ENCODE peak calls at places on chromosomes 11 and 22, in four cellular contexts. X is activated T-helper 9 cell treated with anti-CD3 and anti-CD28 coated beads, Interleukin-2, amount 50 U/mL, for 16 hours; N is astrocyte of the spinal cord; B is pulmonary artery endothelial cell. T is an unnamed sample.

GRCh38 chr11:68370211-68371111 is 58.1 kb downstream of the LRP5 start:
- DNase-seq in X (no peak), N (no peak), B (no peak), T (no peak)

GRCh38 chr11:64234840-64235379 is 526 bp downstream of the VEGFB start:
- DNase-seq in X (peak; percentile 36), B (no peak), N (no peak), T (no peak)

GRCh38 chr11:109612481-109612880 is 190.5 kb downstream of the C11orf87 start:
- DNase-seq in X (no peak), N (no peak), B (no peak), T (no peak)

GRCh38 chr11:130816941-130817607 is 99.2 kb downstream of the SNX19 start:
- DNase-seq in X (no peak), B (no peak), N (no peak), T (no peak)

GRCh38 chr22:50016988-50017700 is 4.6 kb upstream of the IL17REL start:
- DNase-seq in B (no peak), X (peak; percentile 72), N (no peak), T (no peak)

GRCh38 chr11:17827006-17827405 is 92.4 kb downstream of the KCNC1 start:
- DNase-seq in X (no peak), B (no peak), N (no peak), T (no peak)

GRCh38 chr11:64969209-64969608 is 2.7 kb downstream of the MAJIN start:
- DNase-seq in N (peak; percentile 29), X (no peak), B (no peak), T (no peak)

GRCh38 chr11:76617553-76618265 is 52.8 kb downstream of the LRRC32 start:
- DNase-seq in X (no peak), N (peak; percentile 43), B (no peak), T (no peak)

GRCh38 chr11:84825140-84825539 is 802.0 kb downstream of the DLG2 start:
- DNase-seq in N (no peak), X (no peak), B (no peak), T (no peak)

GRCh38 chr11:110198031-110198729 is 98.2 kb downstream of the RDX start:
- DNase-seq in B (no peak), N (peak; percentile 25), X (no peak), T (no peak)

GRCh38 chr11:96256604-96257003 is 86.4 kb downstream of the MAML2 start:
- DNase-seq in N (no peak), X (no peak), B (no peak), T (no peak)

GRCh38 chr11:95392644-95393043 is 161.6 kb upstream of the SESN3 start:
- DNase-seq in N (no peak), X (no peak), B (no peak), T (no peak)

GRCh38 chr22:33038836-33039235 is 19.3 kb downstream of the SYN3 start:
- DNase-seq in N (no peak), X (no peak), B (no peak), T (no peak)

GRCh38 chr11:118092907-118093571 is 6.3 kb upstream of the SMIM35 start:
- DNase-seq in B (no peak), N (no peak), X (no peak), T (no peak)

GRCh38 chr11:33708970-33709369 is 8.3 kb upstream of the C11orf91 start:
- DNase-seq in N (no peak), X (no peak), B (no peak), T (no peak)

GRCh38 chr11:59201376-59201775 is 11.4 kb downstream of the MPEG1 start:
- DNase-seq in N (no peak), B (no peak), X (no peak), T (no peak)

GRCh38 chr22:21867528-21868266 is at the start of gene MAPK1:
- DNase-seq in N (peak; percentile 92), B (peak; percentile 60), X (peak; percentile 93), T (peak; percentile 95)

GRCh38 chr11:37230865-37231264 is 632.8 kb upstream of the RAG2 start:
- DNase-seq in X (no peak), B (no peak), N (no peak), T (no peak)

GRCh38 chr11:6855971-6856542 is 6.8 kb upstream of the OR10A2 start:
- DNase-seq in X (no peak), N (peak; percentile 8), B (no peak), T (no peak)

GRCh38 chr11:65503923-65504670 is 5.3 kb downstream of the MALAT1 start:
- DNase-seq in B (no peak), X (no peak), N (peak; percentile 73), T (no peak)

GRCh38 chr22:41910599-41911291 is 4.1 kb downstream of the SHISA8 start:
- DNase-seq in N (no peak), X (no peak), B (no peak), T (peak; percentile 59)

GRCh38 chr22:20490941-20491307 is 4.7 kb downstream of the KLHL22 start:
- DNase-seq in B (no peak), X (no peak), N (no peak), T (no peak)

T was measured in putamen.